ENCODE peak calls at places on chromosomes 1 and 21, in nine cellular contexts. U is non-pigmented ciliary epithelial cell; F is NCI-H1092 treated with DMSO at 0.1 percent for 48 hours; R is stimulated activated CD8-positive, alpha-beta memory T cell treated with anti-CD3 and anti-CD28 coated beads, Interleukin-4, amount 100 ng/mL, for 24 hours; I is mucosa of descending colon; E is CD8-positive, alpha-beta T cell; T is GM12892; Y is SJSA1; L is fibroblast of mammary gland. G is an unnamed sample.
A peak's percentile ranks its signal among the peaks of the same experiment; 100 is the strongest.

GRCh38 chr1:112637257-112638108 is 17.9 kb downstream of the CAPZA1 start:
- DNase-seq in U (no peak), F (no peak), R (no peak), I (no peak), E (no peak), T (no peak), Y (peak; percentile 64), L (peak; percentile 50), G (no peak)

GRCh38 chr21:15549671-15550070 is 180.1 kb upstream of the USP25 start:
- DNase-seq in U (no peak), F (no peak), R (no peak), I (no peak), E (no peak), T (no peak), Y (no peak), L (no peak), G (no peak)

GRCh38 chr1:199312626-199313025 is 673.8 kb downstream of the PTPRC start:
- DNase-seq in U (no peak), F (no peak), R (no peak), I (no peak), E (no peak), T (no peak), Y (no peak), L (no peak), G (no peak)

GRCh38 chr1:203199481-203200058 is 13.1 kb upstream of the CHI3L1 start:
- DNase-seq in U (no peak), F (no peak), R (no peak), I (no peak), E (no peak), T (no peak), Y (no peak), L (no peak), G (no peak)

GRCh38 chr21:33981341-33982101 is 65.9 kb upstream of the ATP5PO start:
- DNase-seq in U (no peak), F (no peak), R (no peak), I (no peak), E (no peak), T (no peak), Y (no peak), L (peak; percentile 90), G (no peak)

GRCh38 chr1:67791686-67792475 is 41.4 kb downstream of the GNG12 start:
- DNase-seq in U (peak; percentile 88), F (no peak), R (no peak), I (no peak), E (no peak), T (no peak), Y (peak; percentile 85), L (peak; percentile 94), G (no peak)

GRCh38 chr1:177873238-177873637 is 96.6 kb downstream of the SEC16B start:
- DNase-seq in U (peak; percentile 79), F (no peak), R (no peak), I (no peak), E (no peak), T (no peak), Y (peak; percentile 84), L (peak; percentile 94), G (no peak)

GRCh38 chr21:40809673-40810072 is 37.3 kb downstream of the DSCAM start:
- DNase-seq in U (no peak), F (no peak), R (no peak), I (no peak), E (no peak), T (no peak), Y (no peak), L (no peak), G (peak; percentile 76)

GRCh38 chr1:66464802-66465201 is 69.2 kb upstream of the SGIP1 start:
- DNase-seq in U (peak; percentile 99), F (no peak), R (no peak), I (no peak), E (no peak), T (no peak), Y (peak; percentile 48), L (peak; percentile 98), G (no peak)

GRCh38 chr1:27475707-27476106 is 14.3 kb downstream of the WASF2 start:
- DNase-seq in U (no peak), F (no peak), R (no peak), I (no peak), E (no peak), T (no peak), Y (no peak), L (no peak), G (no peak)

GRCh38 chr1:221712198-221712684 is 29.6 kb downstream of the DUSP10 start:
- DNase-seq in U (peak; percentile 92), F (no peak), R (no peak), I (no peak), E (peak; percentile 77), T (no peak), Y (no peak), L (peak; percentile 94), G (no peak)

GRCh38 chr1:43048601-43049011 is 89.9 kb upstream of the SLC2A1 start:
- DNase-seq in U (no peak), F (no peak), R (no peak), I (no peak), E (no peak), T (no peak), Y (no peak), L (no peak), G (no peak)

GRCh38 chr21:21268061-21268471 is 269.9 kb downstream of the NCAM2 start:
- DNase-seq in U (peak; percentile 11), F (no peak), R (no peak), I (no peak), E (no peak), T (no peak), Y (no peak), L (no peak), G (no peak)

GRCh38 chr1:224339422-224340033 is 9.6 kb upstream of the NVL start:
- DNase-seq in U (no peak), F (no peak), R (no peak), I (no peak), E (no peak), T (no peak), Y (no peak), L (no peak), G (no peak)

GRCh38 chr1:72282690-72283203 is 408 bp upstream of the NEGR1 start:
- DNase-seq in U (peak; percentile 45), F (peak; percentile 84), R (peak; percentile 49), I (peak; percentile 84), E (peak; percentile 65), T (no peak), Y (peak; percentile 90), L (peak; percentile 86), G (peak; percentile 81)

GRCh38 chr1:39387452-39387851 is 104.0 kb upstream of the BMP8A start:
- DNase-seq in U (peak; percentile 65), F (no peak), R (no peak), I (no peak), E (no peak), T (no peak), Y (peak; percentile 72), L (peak; percentile 86), G (no peak)

GRCh38 chr21:42063578-42064521 is 7.3 kb upstream of the UMODL1 start:
- DNase-seq in U (no peak), F (peak; percentile 62), R (peak; percentile 15), I (peak; percentile 78), E (peak; percentile 72), T (peak; percentile 50), Y (no peak), L (peak; percentile 10), G (peak; percentile 96)

GRCh38 chr1:193434319-193434718 is 247.9 kb upstream of the B3GALT2 start:
- DNase-seq in U (peak; percentile 62), F (no peak), R (no peak), I (no peak), E (no peak), T (no peak), Y (no peak), L (no peak), G (no peak)

GRCh38 chr1:179124866-179125265 is 43.0 kb downstream of the TOR3A start:
- DNase-seq in U (no peak), F (no peak), R (no peak), I (no peak), E (no peak), T (no peak), Y (no peak), L (peak; percentile 89), G (no peak)

GRCh38 chr21:40185208-40185607 is 318.0 kb downstream of the PCP4 start:
- DNase-seq in U (no peak), F (no peak), R (no peak), I (no peak), E (no peak), T (no peak), Y (no peak), L (no peak), G (no peak)

GRCh38 chr21:35528109-35529042 is 479.3 kb upstream of the RUNX1 start:
- DNase-seq in U (no peak), F (no peak), R (peak; percentile 16), I (peak; percentile 39), E (peak; percentile 39), T (no peak), Y (no peak), L (no peak), G (no peak)

GRCh38 chr1:179707406-179707805 is 35.7 kb upstream of the FAM163A start:
- DNase-seq in U (no peak), F (no peak), R (no peak), I (no peak), E (no peak), T (no peak), Y (no peak), L (no peak), G (no peak)

GRCh38 chr21:33259995-33260394 is 6.2 kb upstream of the IL10RB start:
- DNase-seq in U (no peak), F (no peak), R (no peak), I (no peak), E (no peak), T (no peak), Y (no peak), L (no peak), G (no peak)

GRCh38 chr1:36528361-36529349 is 45.9 kb upstream of the CSF3R start:
- DNase-seq in U (no peak), F (no peak), R (no peak), I (no peak), E (no peak), T (no peak), Y (peak; percentile 34), L (no peak), G (peak; percentile 36)

GRCh38 chr21:45248893-45249381 is 38.8 kb downstream of the POFUT2 start:
- DNase-seq in U (no peak), F (peak; percentile 34), R (no peak), I (no peak), E (no peak), T (no peak), Y (no peak), L (peak; percentile 29), G (no peak)

GRCh38 chr1:69077633-69078032 is 490.1 kb upstream of the LRRC7 start:
- DNase-seq in U (no peak), F (no peak), R (no peak), I (no peak), E (no peak), T (no peak), Y (no peak), L (no peak), G (no peak)

GRCh38 chr1:5667513-5668325 is 324.5 kb downstream of the NPHP4 start:
- DNase-seq in U (no peak), F (no peak), R (no peak), I (no peak), E (peak; percentile 62), T (no peak), Y (no peak), L (no peak), G (peak; percentile 47)

GRCh38 chr1:221845650-221846371 is 103.9 kb upstream of the DUSP10 start:
- DNase-seq in U (no peak), F (peak; percentile 81), R (no peak), I (peak; percentile 25), E (no peak), T (no peak), Y (peak; percentile 72), L (peak; percentile 88), G (no peak)

GRCh38 chr21:45740491-45741357 is 97.2 kb downstream of the PCBP3 start:
- DNase-seq in U (no peak), F (no peak), R (no peak), I (no peak), E (no peak), T (no peak), Y (no peak), L (peak; percentile 24), G (no peak)